ENCODE peak calls at places on chromosomes 13 and 19, in four cellular contexts. O is endodermal cell, F is upper lobe of left lung, T is stomach. W is an unnamed sample.

GRCh38 chr19:33864311-33864850 is 67.7 kb downstream of the KCTD15 start:
- DNase-seq in O (no peak), F (no peak), T (peak; percentile 57), W (no peak)

GRCh38 chr13:32430018-32430747 is 2.3 kb upstream of the N4BP2L1 start:
- DNase-seq in O (no peak), F (no peak), T (no peak), W (no peak)

GRCh38 chr19:41887711-41888382 is 4.9 kb downstream of the ARHGEF1 start:
- DNase-seq in O (peak; percentile 97), F (peak; percentile 85), T (peak; percentile 76), W (peak; percentile 72)

GRCh38 chr13:78029891-78030290 is 111.3 kb upstream of the EDNRB start:
- DNase-seq in O (no peak), F (no peak), T (no peak), W (no peak)

GRCh38 chr13:48398450-48399095 is 14.3 kb downstream of the LPAR6 start:
- DNase-seq in O (no peak), F (no peak), T (no peak), W (no peak)

GRCh38 chr19:38512277-38512676 is 78.8 kb downstream of the RYR1 start:
- DNase-seq in O (no peak), F (no peak), T (no peak), W (no peak)

GRCh38 chr13:98960331-98961203 is 17.3 kb downstream of the DOCK9 start:
- DNase-seq in O (no peak), F (no peak), T (no peak), W (no peak)

GRCh38 chr13:27403252-27403678 is 21.2 kb upstream of the GTF3A start:
- DNase-seq in O (no peak), F (no peak), T (no peak), W (no peak)

GRCh38 chr19:42424712-42425131 is 2.5 kb downstream of the LIPE start:
- DNase-seq in O (peak; percentile 75), F (peak; percentile 60), T (no peak), W (peak; percentile 53)

GRCh38 chr13:100588350-100589177 is at the start of gene GGACT:
- DNase-seq in O (peak; percentile 92), F (peak; percentile 98), T (peak; percentile 79), W (peak; percentile 76)

GRCh38 chr19:50652722-50653121 is 3.5 kb downstream of the C19orf81 start:
- DNase-seq in O (no peak), F (no peak), T (no peak), W (no peak)

GRCh38 chr13:97255515-97255999 is 33.4 kb downstream of the MBNL2 start:
- DNase-seq in O (no peak), F (no peak), T (no peak), W (no peak)

GRCh38 chr19:40592170-40592569 is 9.0 kb upstream of the LTBP4 start:
- DNase-seq in O (peak; percentile 68), F (no peak), T (no peak), W (no peak)

GRCh38 chr13:26423634-26424033 is 133.8 kb upstream of the WASF3 start:
- DNase-seq in O (no peak), F (no peak), T (no peak), W (no peak)

GRCh38 chr13:25753976-25754375 is 297.8 kb downstream of the SHISA2 start:
- DNase-seq in O (no peak), F (no peak), T (no peak), W (no peak)

GRCh38 chr19:3837332-3837731 is 31.5 kb downstream of the ZFR2 start:
- DNase-seq in O (no peak), F (no peak), T (no peak), W (no peak)

GRCh38 chr13:113046066-113046882 is 59.3 kb upstream of the F7 start:
- DNase-seq in O (no peak), F (peak; percentile 55), T (no peak), W (no peak)

GRCh38 chr19:44345969-44346368 is 10.5 kb downstream of the ZNF112 start:
- DNase-seq in O (no peak), F (no peak), T (no peak), W (no peak)

GRCh38 chr19:44344255-44344654 is 12.2 kb downstream of the ZNF112 start:
- DNase-seq in O (no peak), F (no peak), T (no peak), W (no peak)

GRCh38 chr19:44341794-44342193 is 14.7 kb downstream of the ZNF112 start:
- DNase-seq in O (no peak), F (no peak), T (no peak), W (no peak)

GRCh38 chr19:44346556-44346955 is 9.9 kb downstream of the ZNF112 start:
- DNase-seq in O (no peak), F (no peak), T (no peak), W (no peak)
- H3K9me3 ChIP-seq in O (peaks cover 41% of the 10 kb centered on the region), F (peaks cover 68% of the 10 kb centered on the region), T (peaks cover 58% of the 10 kb centered on the region), W (peaks cover 86% of the 10 kb centered on the region)

DNA sequence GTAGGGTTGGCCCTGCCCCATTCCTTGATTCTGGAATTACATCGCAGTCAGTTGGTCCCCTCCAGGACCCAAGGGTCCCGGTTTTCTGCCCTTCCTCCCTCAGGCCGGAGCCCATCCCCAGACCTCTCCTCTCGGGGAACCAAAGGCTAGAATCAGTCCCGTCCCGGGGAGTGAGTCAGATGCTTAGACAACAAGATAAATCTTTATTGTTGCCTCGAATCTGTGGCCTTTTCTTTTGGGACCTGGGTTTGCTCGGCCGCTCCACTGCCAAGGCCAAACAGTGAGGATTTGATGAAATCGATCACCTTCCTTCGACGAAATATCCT is 258 bp upstream of the RASIP1 start:
- DNase-seq in O (peak; percentile 54), F (no peak), T (no peak), W (no peak)
- H3K4me1 ChIP-seq in O (no peaks in the 10 kb centered on the region), F (peaks cover 13% of the 10 kb centered on the region), T (peaks cover 45% of the 10 kb centered on the region), W (peaks cover 5% of the 10 kb centered on the region)

GRCh38 chr13:96000069-96000468 is 53.1 kb downstream of the UGGT2 start:
- DNase-seq in O (no peak), F (no peak), T (no peak), W (no peak)
- H3K9me3 ChIP-seq in O (no peaks in the 10 kb centered on the region), F (no peaks in the 10 kb centered on the region), T (no peaks in the 10 kb centered on the region), W (no peaks in the 10 kb centered on the region)

GRCh38 chr13:46617382-46617781 is 64.4 kb downstream of the LRCH1 start:
- DNase-seq in O (no peak), F (no peak), T (no peak), W (no peak)
- H3K4me1 ChIP-seq in O (peaks cover 7% of the 10 kb centered on the region), F (peaks cover 42% of the 10 kb centered on the region), T (peaks cover 95% of the 10 kb centered on the region), W (peaks cover 37% of the 10 kb centered on the region)

GRCh38 chr19:57576661-57577060 is 2.0 kb downstream of the ZNF416 start:
- DNase-seq in O (no peak), F (no peak), T (no peak), W (no peak)
- H3K9me3 ChIP-seq in O (peaks cover 72% of the 10 kb centered on the region), F (peaks cover 55% of the 10 kb centered on the region), T (peaks cover 60% of the 10 kb centered on the region), W (peaks cover 62% of the 10 kb centered on the region)

GRCh38 chr13:20647758-20648157 is 55.7 kb upstream of the IL17D start:
- DNase-seq in O (no peak), F (no peak), T (no peak), W (no peak)
- H3K4me1 ChIP-seq in O (no peaks in the 10 kb centered on the region), F (no peaks in the 10 kb centered on the region), T (no peaks in the 10 kb centered on the region), W (no peaks in the 10 kb centered on the region)

DNA sequence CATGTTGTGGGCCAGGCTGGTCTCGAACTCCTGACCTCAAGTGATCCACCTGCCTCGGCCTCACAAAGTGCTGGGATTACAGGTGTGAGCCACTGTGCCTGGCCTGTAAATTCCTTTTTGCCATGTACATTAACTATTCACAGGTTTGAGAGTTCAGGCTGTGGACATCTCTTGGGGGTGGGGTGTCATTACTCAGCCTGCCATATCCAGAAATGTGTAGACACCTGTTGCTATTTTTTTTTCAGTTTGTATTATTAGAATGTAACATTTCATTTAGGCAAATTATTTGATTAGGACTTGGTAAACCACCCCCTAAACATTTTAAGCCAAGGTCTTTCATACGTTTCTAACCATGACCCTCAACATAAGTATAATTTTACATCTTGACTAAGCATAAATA is 20.5 kb downstream of the ZNF227 start:
- DNase-seq in O (no peak), F (no peak), T (no peak), W (no peak)
- H3K9me3 ChIP-seq in O (peaks cover 45% of the 10 kb centered on the region), F (peaks cover 98% of the 10 kb centered on the region), T (peaks cover 87% of the 10 kb centered on the region), W (peaks cover 99% of the 10 kb centered on the region)

DNA sequence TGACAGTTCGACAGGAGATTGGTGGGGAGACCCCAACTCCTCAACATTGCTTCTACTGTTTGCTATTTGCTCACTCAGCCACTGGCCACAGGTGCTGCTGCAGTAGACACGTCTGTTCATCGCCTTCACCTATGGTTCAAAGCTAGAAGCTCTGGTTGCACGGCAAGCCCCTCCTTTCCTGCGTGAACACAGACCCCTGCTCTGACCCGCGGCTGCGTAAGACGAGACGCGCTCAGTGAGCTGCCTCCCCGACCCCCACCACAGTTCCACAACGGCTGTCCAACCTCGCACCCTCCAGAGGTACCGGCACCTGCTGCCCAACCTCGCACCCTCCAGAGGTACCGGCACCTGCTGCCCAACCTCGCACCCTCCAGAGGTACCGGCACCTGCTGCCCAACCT is 6.8 kb downstream of the RASA3 start:
- DNase-seq in O (no peak), F (no peak), T (no peak), W (peak; percentile 57)
- H3K4me1 ChIP-seq in O (peaks cover 8% of the 10 kb centered on the region), F (peaks cover 32% of the 10 kb centered on the region), T (peaks cover 64% of the 10 kb centered on the region), W (peaks cover 14% of the 10 kb centered on the region)